ENCODE peak calls at places on chromosomes 6 and 20, in ten cellular contexts. C is stomach, P is neural progenitor cell, L is fibroblast of lung, T is body of pancreas, X is lung, F is pancreas, S is heart left ventricle, M is brain microvascular endothelial cell, K is adrenal gland. I is an unnamed sample.

GRCh38 chr6:14658909-14659561 is 541.5 kb downstream of the CD83 start:
- DNase-seq in X (no peak), T (no peak), P (no peak), S (no peak), K (peak), M (no peak), F (no peak), C (no peak), L (no peak), I (no peak)

GRCh38 chr6:88880021-88880420 is 83.4 kb downstream of the RNGTT start:
- DNase-seq in T (no peak), P (no peak), K (no peak), L (no peak), C (no peak), X (no peak), F (no peak), S (no peak), M (no peak), I (no peak)

GRCh38 chr20:17909745-17910345 is 58.7 kb downstream of the SNX5 start:
- DNase-seq in F (no peak), T (no peak), L (peak), K (no peak), X (no peak), S (no peak), P (no peak), C (no peak), M (no peak), I (no peak)

GRCh38 chr6:38282911-38283310 is 356.8 kb downstream of the BTBD9 start:
- DNase-seq in P (no peak), F (no peak), L (no peak), C (no peak), S (no peak), K (no peak), X (no peak), M (no peak), T (no peak), I (no peak)

GRCh38 chr6:95280690-95281273 is 296.6 kb upstream of the MANEA start:
- DNase-seq in S (no peak), T (no peak), K (peak), P (peak), L (peak), C (no peak), F (no peak), X (no peak), M (no peak), I (no peak)

GRCh38 chr6:152091851-152092341 is 284.4 kb downstream of the ESR1 start:
- DNase-seq in K (no peak), X (no peak), T (no peak), M (no peak), P (no peak), L (peak), C (no peak), S (no peak), F (no peak), I (no peak)

GRCh38 chr6:1786455-1787108 is 176.9 kb downstream of the FOXC1 start:
- DNase-seq in K (no peak), S (no peak), F (no peak), C (no peak), M (no peak), L (peak), T (no peak), X (no peak), P (no peak), I (no peak)

GRCh38 chr6:20186981-20187380 is 25.3 kb downstream of the MBOAT1 start:
- DNase-seq in P (no peak), M (no peak), T (no peak), C (no peak), K (no peak), S (no peak), L (peak), X (no peak), F (no peak), I (no peak)

GRCh38 chr6:84422380-84422968 is 195.0 kb upstream of the CEP162 start:
- DNase-seq in C (no peak), T (peak), M (peak), X (peak), L (peak), P (peak), F (peak), K (peak), S (peak), I (no peak)

GRCh38 chr6:156919370-156919769 is 142.2 kb downstream of the ARID1B start:
- DNase-seq in P (no peak), X (no peak), K (no peak), S (no peak), M (no peak), F (no peak), C (no peak), T (no peak), L (no peak), I (no peak)
- H3K27ac ChIP-seq in P (no peak), X (peak), K (no peak), S (no peak), M (no peak), F (no peak), C (no peak), T (no peak), L (no peak), I (no peak)

GRCh38 chr6:105363100-105363754 is 39.7 kb downstream of the PREP start:
- DNase-seq in T (no peak), F (no peak), P (peak), K (no peak), L (peak), X (no peak), C (no peak), M (peak), S (no peak), I (no peak)
- TF ChIP-seq CTCF in T (no peak), F (no peak), P (peak), K (no peak), L (peak), X (no peak), C (no peak), M (peak), S (peak), I (peak)

GRCh38 chr20:45313065-45313695 is 5.1 kb upstream of the MATN4 start:
- DNase-seq in L (no peak), S (no peak), P (no peak), F (peak), K (no peak), X (no peak), C (no peak), M (no peak), T (no peak), I (no peak)
- H3K4me3 ChIP-seq in L (no peak), S (no peak), P (no peak), F (no peak), K (no peak), X (no peak), C (no peak), M (no peak), T (no peak), I (no peak)

GRCh38 chr20:56463428-56463827 is 5.0 kb upstream of the RTF2 start:
- DNase-seq in K (no peak), C (no peak), X (no peak), M (no peak), S (no peak), L (no peak), T (no peak), F (no peak), P (no peak), I (no peak)

GRCh38 chr20:56465997-56466396 is 2.4 kb upstream of the RTF2 start:
- DNase-seq in X (no peak), S (no peak), T (no peak), P (no peak), K (peak), F (no peak), L (no peak), M (no peak), C (no peak), I (no peak)

GRCh38 chr20:56454754-56455153 is 13.7 kb upstream of the RTF2 start:
- DNase-seq in X (no peak), M (no peak), T (no peak), L (no peak), P (no peak), S (no peak), C (no peak), F (no peak), K (no peak), I (no peak)

GRCh38 chr20:56458227-56458821 is 10.1 kb upstream of the RTF2 start:
- DNase-seq in K (no peak), C (no peak), P (no peak), S (no peak), M (no peak), F (no peak), X (no peak), T (no peak), L (no peak), I (no peak)

DNA sequence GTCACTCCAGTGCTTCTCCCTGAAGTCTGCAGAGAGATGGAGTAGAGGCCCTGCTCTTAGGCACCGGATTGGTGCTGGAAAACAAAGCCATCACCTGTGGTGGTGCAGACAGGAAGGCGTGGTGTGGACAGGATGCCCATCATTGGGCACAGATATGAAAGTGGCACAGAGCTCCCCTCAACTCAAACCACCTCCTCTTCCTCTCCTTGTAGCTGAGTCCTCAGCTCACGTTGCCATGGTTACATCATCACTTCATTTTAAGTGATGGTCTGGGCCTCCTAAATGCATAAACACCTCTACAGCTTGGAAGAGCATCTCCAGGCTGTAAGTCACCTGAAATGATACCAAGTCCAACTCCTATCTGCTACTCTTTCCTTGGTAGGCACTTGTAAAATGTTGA is 8.0 kb upstream of the RTF2 start:
- DNase-seq in T (no peak), L (no peak), M (no peak), C (no peak), P (no peak), S (no peak), F (no peak), X (no peak), K (no peak), I (no peak)
- H3K27ac ChIP-seq in T (no peak), L (no peak), M (no peak), C (no peak), P (no peak), S (no peak), F (no peak), X (no peak), K (no peak), I (no peak)

DNA sequence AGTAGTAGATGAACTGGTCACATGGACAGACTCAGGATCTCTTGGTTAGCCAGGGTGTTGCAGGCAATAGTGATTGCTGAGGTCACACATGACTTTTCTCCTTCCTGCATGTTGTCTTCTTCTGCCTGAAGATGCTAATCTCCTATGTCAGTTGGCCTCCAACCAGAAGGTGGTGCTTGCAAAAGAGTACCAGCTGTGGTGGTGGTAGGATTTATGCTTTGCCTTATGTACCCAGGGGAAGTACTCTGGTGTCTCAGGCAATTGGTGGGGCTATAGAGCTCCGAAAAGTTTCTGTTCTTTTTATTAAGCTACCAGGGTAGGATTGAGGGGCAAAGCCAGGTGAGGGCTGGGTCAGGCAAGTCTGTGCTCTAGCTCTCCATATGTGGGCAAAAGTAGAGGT is 98.5 kb downstream of the CARMIL1 start:
- DNase-seq in F (no peak), C (no peak), S (no peak), X (no peak), K (no peak), M (no peak), T (no peak), P (no peak), L (no peak), I (no peak)
- TF ChIP-seq CTCF in F (no peak), C (no peak), S (no peak), X (no peak), K (no peak), M (no peak), T (no peak), P (no peak), L (no peak), I (no peak)

I was measured in dorsolateral prefrontal cortex.